ENCODE peak calls at places on chromosomes 12 and 14, in eight cellular contexts. One of them, this sample, is unnamed.
A peak's percentile ranks its signal among the peaks of the same experiment; 100 is the strongest.

GRCh38 chr14:77007339-77007974 is 21.1 kb downstream of the IRF2BPL start:
- DNase-seq in stimulated activated CD4-positive, alpha-beta T cell treated with anti-CD3 and anti-CD28 coated beads, TNF-alpha, amount 100 ng/mL, for 24 hours: no peak
- DNase-seq in CD4-positive, alpha-beta T cell: no peak
- DNase-seq in cardiac muscle cell: no peak
- DNase-seq in iris pigment epithelial cell: no peak
- DNase-seq in lung: no peak
- DNase-seq in natural killer cell treated with Interleukin-12 subunit alpha and Interleukin-12 subunit beta and Interleukin-15 and Interleukin-18, amount 100 ng/mL, for 72 hours: no peak
- DNase-seq in fibroblast of the aortic adventitia: no peak
- DNase-seq in this sample: no peak

GRCh38 chr14:58100735-58101368 is 51.2 kb downstream of the ARMH4 start:
- DNase-seq in stimulated activated CD4-positive, alpha-beta T cell treated with anti-CD3 and anti-CD28 coated beads, TNF-alpha, amount 100 ng/mL, for 24 hours: no peak
- DNase-seq in CD4-positive, alpha-beta T cell: no peak
- DNase-seq in cardiac muscle cell: no peak
- DNase-seq in iris pigment epithelial cell: peak; percentile 85
- DNase-seq in lung: no peak
- DNase-seq in natural killer cell treated with Interleukin-12 subunit alpha and Interleukin-12 subunit beta and Interleukin-15 and Interleukin-18, amount 100 ng/mL, for 72 hours: no peak
- DNase-seq in fibroblast of the aortic adventitia: peak; percentile 66
- DNase-seq in this sample: peak; percentile 86

GRCh38 chr12:47725893-47726292 is 603 bp upstream of the ENDOU start:
- DNase-seq in stimulated activated CD4-positive, alpha-beta T cell treated with anti-CD3 and anti-CD28 coated beads, TNF-alpha, amount 100 ng/mL, for 24 hours: no peak
- DNase-seq in CD4-positive, alpha-beta T cell: no peak
- DNase-seq in cardiac muscle cell: no peak
- DNase-seq in iris pigment epithelial cell: peak; percentile 77
- DNase-seq in lung: no peak
- DNase-seq in natural killer cell treated with Interleukin-12 subunit alpha and Interleukin-12 subunit beta and Interleukin-15 and Interleukin-18, amount 100 ng/mL, for 72 hours: no peak
- DNase-seq in fibroblast of the aortic adventitia: peak; percentile 72
- DNase-seq in this sample: peak; percentile 95

GRCh38 chr14:99754141-99755067 is 38.8 kb upstream of the EML1 start:
- DNase-seq in stimulated activated CD4-positive, alpha-beta T cell treated with anti-CD3 and anti-CD28 coated beads, TNF-alpha, amount 100 ng/mL, for 24 hours: peak; percentile 5
- DNase-seq in CD4-positive, alpha-beta T cell: no peak
- DNase-seq in cardiac muscle cell: no peak
- DNase-seq in iris pigment epithelial cell: no peak
- DNase-seq in lung: no peak
- DNase-seq in natural killer cell treated with Interleukin-12 subunit alpha and Interleukin-12 subunit beta and Interleukin-15 and Interleukin-18, amount 100 ng/mL, for 72 hours: no peak
- DNase-seq in fibroblast of the aortic adventitia: peak; percentile 27
- DNase-seq in this sample: peak; percentile 95

GRCh38 chr14:64569108-64570045 is 19.6 kb downstream of the PPP1R36 start:
- DNase-seq in stimulated activated CD4-positive, alpha-beta T cell treated with anti-CD3 and anti-CD28 coated beads, TNF-alpha, amount 100 ng/mL, for 24 hours: no peak
- DNase-seq in CD4-positive, alpha-beta T cell: no peak
- DNase-seq in cardiac muscle cell: no peak
- DNase-seq in iris pigment epithelial cell: peak; percentile 82
- DNase-seq in lung: peak; percentile 11
- DNase-seq in natural killer cell treated with Interleukin-12 subunit alpha and Interleukin-12 subunit beta and Interleukin-15 and Interleukin-18, amount 100 ng/mL, for 72 hours: no peak
- DNase-seq in fibroblast of the aortic adventitia: peak; percentile 78
- DNase-seq in this sample: no peak

GRCh38 chr12:47721431-47721973 is 3.8 kb downstream of the ENDOU start:
- DNase-seq in stimulated activated CD4-positive, alpha-beta T cell treated with anti-CD3 and anti-CD28 coated beads, TNF-alpha, amount 100 ng/mL, for 24 hours: no peak
- DNase-seq in CD4-positive, alpha-beta T cell: no peak
- DNase-seq in cardiac muscle cell: no peak
- DNase-seq in iris pigment epithelial cell: no peak
- DNase-seq in lung: no peak
- DNase-seq in natural killer cell treated with Interleukin-12 subunit alpha and Interleukin-12 subunit beta and Interleukin-15 and Interleukin-18, amount 100 ng/mL, for 72 hours: no peak
- DNase-seq in fibroblast of the aortic adventitia: no peak
- DNase-seq in this sample: no peak

GRCh38 chr12:68871899-68872298 is 61.1 kb downstream of the CPM start:
- DNase-seq in stimulated activated CD4-positive, alpha-beta T cell treated with anti-CD3 and anti-CD28 coated beads, TNF-alpha, amount 100 ng/mL, for 24 hours: no peak
- DNase-seq in CD4-positive, alpha-beta T cell: no peak
- DNase-seq in cardiac muscle cell: no peak
- DNase-seq in iris pigment epithelial cell: no peak
- DNase-seq in lung: no peak
- DNase-seq in natural killer cell treated with Interleukin-12 subunit alpha and Interleukin-12 subunit beta and Interleukin-15 and Interleukin-18, amount 100 ng/mL, for 72 hours: no peak
- DNase-seq in fibroblast of the aortic adventitia: peak; percentile 46
- DNase-seq in this sample: no peak

GRCh38 chr14:23632461-23633159 is 3.6 kb upstream of the DHRS2 start:
- DNase-seq in stimulated activated CD4-positive, alpha-beta T cell treated with anti-CD3 and anti-CD28 coated beads, TNF-alpha, amount 100 ng/mL, for 24 hours: no peak
- DNase-seq in CD4-positive, alpha-beta T cell: no peak
- DNase-seq in cardiac muscle cell: no peak
- DNase-seq in iris pigment epithelial cell: no peak
- DNase-seq in lung: no peak
- DNase-seq in natural killer cell treated with Interleukin-12 subunit alpha and Interleukin-12 subunit beta and Interleukin-15 and Interleukin-18, amount 100 ng/mL, for 72 hours: no peak
- DNase-seq in fibroblast of the aortic adventitia: no peak
- DNase-seq in this sample: peak; percentile 43

GRCh38 chr12:55995366-55995765 is 1.7 kb upstream of the SUOX start:
- DNase-seq in stimulated activated CD4-positive, alpha-beta T cell treated with anti-CD3 and anti-CD28 coated beads, TNF-alpha, amount 100 ng/mL, for 24 hours: no peak
- DNase-seq in CD4-positive, alpha-beta T cell: no peak
- DNase-seq in cardiac muscle cell: no peak
- DNase-seq in iris pigment epithelial cell: no peak
- DNase-seq in lung: no peak
- DNase-seq in natural killer cell treated with Interleukin-12 subunit alpha and Interleukin-12 subunit beta and Interleukin-15 and Interleukin-18, amount 100 ng/mL, for 72 hours: no peak
- DNase-seq in fibroblast of the aortic adventitia: no peak
- DNase-seq in this sample: peak; percentile 58

GRCh38 chr12:94267907-94268575 is 119.7 kb downstream of the PLXNC1 start:
- DNase-seq in stimulated activated CD4-positive, alpha-beta T cell treated with anti-CD3 and anti-CD28 coated beads, TNF-alpha, amount 100 ng/mL, for 24 hours: no peak
- DNase-seq in CD4-positive, alpha-beta T cell: no peak
- DNase-seq in cardiac muscle cell: no peak
- DNase-seq in iris pigment epithelial cell: no peak
- DNase-seq in lung: no peak
- DNase-seq in natural killer cell treated with Interleukin-12 subunit alpha and Interleukin-12 subunit beta and Interleukin-15 and Interleukin-18, amount 100 ng/mL, for 72 hours: no peak
- DNase-seq in fibroblast of the aortic adventitia: peak; percentile 30
- DNase-seq in this sample: no peak

GRCh38 chr12:62907067-62907466 is 27.9 kb downstream of the PPM1H start:
- DNase-seq in stimulated activated CD4-positive, alpha-beta T cell treated with anti-CD3 and anti-CD28 coated beads, TNF-alpha, amount 100 ng/mL, for 24 hours: no peak
- DNase-seq in CD4-positive, alpha-beta T cell: no peak
- DNase-seq in cardiac muscle cell: no peak
- DNase-seq in iris pigment epithelial cell: peak; percentile 2
- DNase-seq in lung: no peak
- DNase-seq in natural killer cell treated with Interleukin-12 subunit alpha and Interleukin-12 subunit beta and Interleukin-15 and Interleukin-18, amount 100 ng/mL, for 72 hours: no peak
- DNase-seq in fibroblast of the aortic adventitia: no peak
- DNase-seq in this sample: no peak

GRCh38 chr12:47887529-47887928 is 17.3 kb downstream of the VDR start:
- DNase-seq in stimulated activated CD4-positive, alpha-beta T cell treated with anti-CD3 and anti-CD28 coated beads, TNF-alpha, amount 100 ng/mL, for 24 hours: no peak
- DNase-seq in CD4-positive, alpha-beta T cell: no peak
- DNase-seq in cardiac muscle cell: no peak
- DNase-seq in iris pigment epithelial cell: no peak
- DNase-seq in lung: no peak
- DNase-seq in natural killer cell treated with Interleukin-12 subunit alpha and Interleukin-12 subunit beta and Interleukin-15 and Interleukin-18, amount 100 ng/mL, for 72 hours: no peak
- DNase-seq in fibroblast of the aortic adventitia: no peak
- DNase-seq in this sample: no peak

GRCh38 chr12:11732023-11732422 is 82.5 kb downstream of the ETV6 start:
- DNase-seq in stimulated activated CD4-positive, alpha-beta T cell treated with anti-CD3 and anti-CD28 coated beads, TNF-alpha, amount 100 ng/mL, for 24 hours: no peak
- DNase-seq in CD4-positive, alpha-beta T cell: no peak
- DNase-seq in cardiac muscle cell: no peak
- DNase-seq in iris pigment epithelial cell: no peak
- DNase-seq in lung: no peak
- DNase-seq in natural killer cell treated with Interleukin-12 subunit alpha and Interleukin-12 subunit beta and Interleukin-15 and Interleukin-18, amount 100 ng/mL, for 72 hours: no peak
- DNase-seq in fibroblast of the aortic adventitia: no peak
- DNase-seq in this sample: no peak

GRCh38 chr14:68199465-68200145 is 380.0 kb downstream of the RAD51B start:
- DNase-seq in stimulated activated CD4-positive, alpha-beta T cell treated with anti-CD3 and anti-CD28 coated beads, TNF-alpha, amount 100 ng/mL, for 24 hours: no peak
- DNase-seq in CD4-positive, alpha-beta T cell: no peak
- DNase-seq in cardiac muscle cell: no peak
- DNase-seq in iris pigment epithelial cell: peak; percentile 71
- DNase-seq in lung: no peak
- DNase-seq in natural killer cell treated with Interleukin-12 subunit alpha and Interleukin-12 subunit beta and Interleukin-15 and Interleukin-18, amount 100 ng/mL, for 72 hours: no peak
- DNase-seq in fibroblast of the aortic adventitia: peak; percentile 82
- DNase-seq in this sample: peak; percentile 31

GRCh38 chr14:63454863-63455622 is 88.1 kb downstream of the PPP2R5E start:
- DNase-seq in stimulated activated CD4-positive, alpha-beta T cell treated with anti-CD3 and anti-CD28 coated beads, TNF-alpha, amount 100 ng/mL, for 24 hours: no peak
- DNase-seq in CD4-positive, alpha-beta T cell: no peak
- DNase-seq in cardiac muscle cell: no peak
- DNase-seq in iris pigment epithelial cell: peak; percentile 58
- DNase-seq in lung: no peak
- DNase-seq in natural killer cell treated with Interleukin-12 subunit alpha and Interleukin-12 subunit beta and Interleukin-15 and Interleukin-18, amount 100 ng/mL, for 72 hours: no peak
- DNase-seq in fibroblast of the aortic adventitia: peak; percentile 55
- DNase-seq in this sample: no peak

GRCh38 chr14:69342928-69343525 is 55.1 kb downstream of the ERH start:
- DNase-seq in stimulated activated CD4-positive, alpha-beta T cell treated with anti-CD3 and anti-CD28 coated beads, TNF-alpha, amount 100 ng/mL, for 24 hours: no peak
- DNase-seq in CD4-positive, alpha-beta T cell: no peak
- DNase-seq in cardiac muscle cell: no peak
- DNase-seq in iris pigment epithelial cell: no peak
- DNase-seq in lung: no peak
- DNase-seq in natural killer cell treated with Interleukin-12 subunit alpha and Interleukin-12 subunit beta and Interleukin-15 and Interleukin-18, amount 100 ng/mL, for 72 hours: no peak
- DNase-seq in fibroblast of the aortic adventitia: peak; percentile 51
- DNase-seq in this sample: peak; percentile 47

GRCh38 chr12:121964813-121965643 is 46.6 kb downstream of the CFAP251 start:
- DNase-seq in stimulated activated CD4-positive, alpha-beta T cell treated with anti-CD3 and anti-CD28 coated beads, TNF-alpha, amount 100 ng/mL, for 24 hours: no peak
- DNase-seq in CD4-positive, alpha-beta T cell: no peak
- DNase-seq in cardiac muscle cell: no peak
- DNase-seq in iris pigment epithelial cell: peak; percentile 15
- DNase-seq in lung: no peak
- DNase-seq in natural killer cell treated with Interleukin-12 subunit alpha and Interleukin-12 subunit beta and Interleukin-15 and Interleukin-18, amount 100 ng/mL, for 72 hours: no peak
- DNase-seq in fibroblast of the aortic adventitia: peak; percentile 94
- DNase-seq in this sample: peak; percentile 89

GRCh38 chr12:52130695-52131094 is 51.2 kb downstream of the SMIM41 start:
- DNase-seq in stimulated activated CD4-positive, alpha-beta T cell treated with anti-CD3 and anti-CD28 coated beads, TNF-alpha, amount 100 ng/mL, for 24 hours: no peak
- DNase-seq in CD4-positive, alpha-beta T cell: no peak
- DNase-seq in cardiac muscle cell: no peak
- DNase-seq in iris pigment epithelial cell: no peak
- DNase-seq in lung: no peak
- DNase-seq in natural killer cell treated with Interleukin-12 subunit alpha and Interleukin-12 subunit beta and Interleukin-15 and Interleukin-18, amount 100 ng/mL, for 72 hours: no peak
- DNase-seq in fibroblast of the aortic adventitia: no peak
- DNase-seq in this sample: no peak

GRCh38 chr12:51970904-51971646 is 19.6 kb downstream of the ACVR1B start:
- DNase-seq in stimulated activated CD4-positive, alpha-beta T cell treated with anti-CD3 and anti-CD28 coated beads, TNF-alpha, amount 100 ng/mL, for 24 hours: peak; percentile 37
- DNase-seq in CD4-positive, alpha-beta T cell: no peak
- DNase-seq in cardiac muscle cell: peak; percentile 52
- DNase-seq in iris pigment epithelial cell: peak; percentile 69
- DNase-seq in lung: no peak
- DNase-seq in natural killer cell treated with Interleukin-12 subunit alpha and Interleukin-12 subunit beta and Interleukin-15 and Interleukin-18, amount 100 ng/mL, for 72 hours: peak; percentile 73
- DNase-seq in fibroblast of the aortic adventitia: peak; percentile 51
- DNase-seq in this sample: no peak

GRCh38 chr12:71742998-71743397 is 11.7 kb upstream of the RAB21 start:
- DNase-seq in stimulated activated CD4-positive, alpha-beta T cell treated with anti-CD3 and anti-CD28 coated beads, TNF-alpha, amount 100 ng/mL, for 24 hours: no peak
- DNase-seq in CD4-positive, alpha-beta T cell: no peak
- DNase-seq in cardiac muscle cell: no peak
- DNase-seq in iris pigment epithelial cell: no peak
- DNase-seq in lung: no peak
- DNase-seq in natural killer cell treated with Interleukin-12 subunit alpha and Interleukin-12 subunit beta and Interleukin-15 and Interleukin-18, amount 100 ng/mL, for 72 hours: no peak
- DNase-seq in fibroblast of the aortic adventitia: no peak
- DNase-seq in this sample: no peak

GRCh38 chr12:120856980-120857379 is 47.2 kb downstream of the SPPL3 start:
- DNase-seq in stimulated activated CD4-positive, alpha-beta T cell treated with anti-CD3 and anti-CD28 coated beads, TNF-alpha, amount 100 ng/mL, for 24 hours: no peak
- DNase-seq in CD4-positive, alpha-beta T cell: no peak
- DNase-seq in cardiac muscle cell: no peak
- DNase-seq in iris pigment epithelial cell: no peak
- DNase-seq in lung: no peak
- DNase-seq in natural killer cell treated with Interleukin-12 subunit alpha and Interleukin-12 subunit beta and Interleukin-15 and Interleukin-18, amount 100 ng/mL, for 72 hours: no peak
- DNase-seq in fibroblast of the aortic adventitia: no peak
- DNase-seq in this sample: no peak

GRCh38 chr14:93464271-93464670 is 33.5 kb downstream of the UNC79 start:
- DNase-seq in stimulated activated CD4-positive, alpha-beta T cell treated with anti-CD3 and anti-CD28 coated beads, TNF-alpha, amount 100 ng/mL, for 24 hours: no peak
- DNase-seq in CD4-positive, alpha-beta T cell: no peak
- DNase-seq in cardiac muscle cell: no peak
- DNase-seq in iris pigment epithelial cell: no peak
- DNase-seq in lung: no peak
- DNase-seq in natural killer cell treated with Interleukin-12 subunit alpha and Interleukin-12 subunit beta and Interleukin-15 and Interleukin-18, amount 100 ng/mL, for 72 hours: no peak
- DNase-seq in fibroblast of the aortic adventitia: no peak
- DNase-seq in this sample: no peak

GRCh38 chr12:44296624-44297197 is 460.8 kb downstream of the TMEM117 start:
- DNase-seq in stimulated activated CD4-positive, alpha-beta T cell treated with anti-CD3 and anti-CD28 coated beads, TNF-alpha, amount 100 ng/mL, for 24 hours: no peak
- DNase-seq in CD4-positive, alpha-beta T cell: no peak
- DNase-seq in cardiac muscle cell: no peak
- DNase-seq in iris pigment epithelial cell: no peak
- DNase-seq in lung: no peak
- DNase-seq in natural killer cell treated with Interleukin-12 subunit alpha and Interleukin-12 subunit beta and Interleukin-15 and Interleukin-18, amount 100 ng/mL, for 72 hours: no peak
- DNase-seq in fibroblast of the aortic adventitia: no peak
- DNase-seq in this sample: no peak

GRCh38 chr14:91129261-91129660 is 15.4 kb downstream of the DGLUCY start:
- DNase-seq in stimulated activated CD4-positive, alpha-beta T cell treated with anti-CD3 and anti-CD28 coated beads, TNF-alpha, amount 100 ng/mL, for 24 hours: no peak
- DNase-seq in CD4-positive, alpha-beta T cell: no peak
- DNase-seq in cardiac muscle cell: no peak
- DNase-seq in iris pigment epithelial cell: peak; percentile 44
- DNase-seq in lung: no peak
- DNase-seq in natural killer cell treated with Interleukin-12 subunit alpha and Interleukin-12 subunit beta and Interleukin-15 and Interleukin-18, amount 100 ng/mL, for 72 hours: no peak
- DNase-seq in fibroblast of the aortic adventitia: no peak
- DNase-seq in this sample: peak; percentile 18

GRCh38 chr12:107092669-107093546 is 441 bp downstream of the CRY1 start:
- DNase-seq in stimulated activated CD4-positive, alpha-beta T cell treated with anti-CD3 and anti-CD28 coated beads, TNF-alpha, amount 100 ng/mL, for 24 hours: peak; percentile 59
- DNase-seq in CD4-positive, alpha-beta T cell: peak; percentile 69
- DNase-seq in cardiac muscle cell: peak; percentile 61
- DNase-seq in iris pigment epithelial cell: peak; percentile 50
- DNase-seq in lung: peak; percentile 42
- DNase-seq in natural killer cell treated with Interleukin-12 subunit alpha and Interleukin-12 subunit beta and Interleukin-15 and Interleukin-18, amount 100 ng/mL, for 72 hours: peak; percentile 69
- DNase-seq in fibroblast of the aortic adventitia: peak; percentile 49
- DNase-seq in this sample: peak; percentile 78

This sample was measured in osteoblast.